ENCODE peak calls at places on chromosome 9, in four cellular contexts. L is K562, M is GM12878, E is HepG2. Y is an unnamed sample.

GRCh38 chr9:94725293-94725692 is 1.2 kb upstream of the AOPEP start:
- DNase-seq in M (no peak), E (no peak), L (no peak), Y (no peak)

GRCh38 chr9:136774416-136775045 is 10.2 kb upstream of the LCN15 start:
- DNase-seq in M (no peak), E (no peak), L (no peak), Y (no peak)

GRCh38 chr9:121613009-121613766 is 38.2 kb upstream of the DAB2IP start:
- DNase-seq in E (no peak), L (no peak), M (no peak), Y (no peak)

GRCh38 chr9:83041771-83042170 is 21.2 kb downstream of the RASEF start:
- DNase-seq in L (no peak), M (no peak), E (no peak), Y (no peak)

GRCh38 chr9:99121604-99122003 is 16.7 kb downstream of the TGFBR1 start:
- DNase-seq in E (no peak), L (no peak), M (no peak), Y (no peak)

GRCh38 chr9:38106488-38106887 is 37.5 kb upstream of the SHB start:
- DNase-seq in M (no peak), L (no peak), E (no peak), Y (no peak)

GRCh38 chr9:94588681-94589080 is 4.9 kb downstream of the FBP2 start:
- DNase-seq in L (no peak), E (no peak), M (no peak), Y (no peak)

GRCh38 chr9:79289856-79290255 is 281.9 kb upstream of the TLE4 start:
- DNase-seq in E (no peak), M (no peak), L (no peak), Y (no peak)

GRCh38 chr9:131258186-131258585 is 18.1 kb downstream of the FAM78A start:
- DNase-seq in E (no peak), M (no peak), L (peak), Y (no peak)

GRCh38 chr9:19162956-19163355 is 35.7 kb upstream of the PLIN2 start:
- DNase-seq in E (no peak), M (no peak), L (no peak), Y (no peak)
- TF ChIP-seq FOXM1 in E (no peak), M (no peak), L (no peak), Y (no peak)

GRCh38 chr9:35917261-35917660 is 8.0 kb downstream of the SPAAR start:
- DNase-seq in L (no peak), E (no peak), M (no peak), Y (no peak)
- H3K27ac ChIP-seq in L (peak), E (no peak), M (no peak), Y (no peak)

DNA sequence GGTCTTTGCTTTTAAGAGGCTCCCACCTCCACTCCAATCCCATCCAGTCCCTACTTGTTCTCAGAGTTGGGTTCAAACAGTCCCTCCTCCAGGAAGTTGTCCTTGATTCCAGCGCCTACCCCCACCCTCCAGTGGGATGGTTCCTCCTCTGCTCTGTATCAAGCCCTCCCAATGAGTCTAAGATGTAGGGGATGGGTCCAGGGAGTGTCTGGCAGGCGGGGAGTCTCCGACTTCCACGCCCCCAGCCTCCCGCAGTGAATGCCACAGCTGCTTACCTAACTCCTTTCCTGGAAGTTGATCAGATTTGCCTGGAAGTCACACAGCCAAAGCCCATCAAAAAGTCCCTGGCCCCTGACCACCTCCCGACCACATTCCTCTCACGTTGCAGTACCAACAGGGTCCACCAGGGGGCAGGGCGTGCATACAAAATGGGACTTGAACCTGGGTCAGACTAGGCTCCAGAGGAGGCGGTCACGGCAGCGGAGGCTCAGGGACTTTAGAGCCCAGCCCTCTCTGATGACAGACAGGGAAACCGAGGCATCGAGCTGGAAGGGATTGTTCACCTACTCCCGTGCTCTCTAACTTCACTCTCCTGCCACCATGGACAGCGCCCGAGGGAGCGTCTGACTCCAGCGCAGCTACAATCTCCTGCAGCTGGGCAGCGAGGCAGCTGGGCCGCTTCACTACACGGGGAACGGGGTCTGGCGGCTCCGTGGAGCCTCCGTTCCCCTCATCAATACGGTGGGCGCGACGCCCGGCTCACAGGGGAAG is 25.0 kb upstream of the TDRD7 start:
- DNase-seq in L (peak), E (peak), M (no peak), Y (peak)
- TF ChIP-seq FOXM1 in L (no peak), E (no peak), M (no peak), Y (no peak)

DNA sequence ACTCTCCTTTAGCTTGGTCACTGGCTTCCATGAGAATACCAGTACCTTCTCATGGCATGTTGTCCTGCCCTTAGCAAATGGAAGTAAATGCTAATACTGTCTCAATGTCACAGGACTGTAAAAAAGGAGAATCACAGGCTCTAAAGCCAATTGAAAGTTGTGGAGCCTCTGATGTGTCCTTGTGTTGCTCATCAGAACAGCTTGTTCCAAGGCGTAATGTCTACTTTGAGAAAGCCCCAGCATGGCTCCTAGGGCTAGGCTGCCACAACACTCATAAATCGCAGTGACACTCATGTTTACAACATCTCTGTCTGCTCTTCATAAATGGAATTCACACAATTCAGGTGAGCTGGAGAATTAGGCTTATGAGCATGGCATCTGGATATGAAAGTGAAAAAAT is 94.9 kb downstream of the ACTL7B start:
- DNase-seq in M (no peak), E (no peak), L (no peak), Y (no peak)
- H3K27ac ChIP-seq in M (no peak), E (no peak), L (no peak), Y (no peak)

DNA sequence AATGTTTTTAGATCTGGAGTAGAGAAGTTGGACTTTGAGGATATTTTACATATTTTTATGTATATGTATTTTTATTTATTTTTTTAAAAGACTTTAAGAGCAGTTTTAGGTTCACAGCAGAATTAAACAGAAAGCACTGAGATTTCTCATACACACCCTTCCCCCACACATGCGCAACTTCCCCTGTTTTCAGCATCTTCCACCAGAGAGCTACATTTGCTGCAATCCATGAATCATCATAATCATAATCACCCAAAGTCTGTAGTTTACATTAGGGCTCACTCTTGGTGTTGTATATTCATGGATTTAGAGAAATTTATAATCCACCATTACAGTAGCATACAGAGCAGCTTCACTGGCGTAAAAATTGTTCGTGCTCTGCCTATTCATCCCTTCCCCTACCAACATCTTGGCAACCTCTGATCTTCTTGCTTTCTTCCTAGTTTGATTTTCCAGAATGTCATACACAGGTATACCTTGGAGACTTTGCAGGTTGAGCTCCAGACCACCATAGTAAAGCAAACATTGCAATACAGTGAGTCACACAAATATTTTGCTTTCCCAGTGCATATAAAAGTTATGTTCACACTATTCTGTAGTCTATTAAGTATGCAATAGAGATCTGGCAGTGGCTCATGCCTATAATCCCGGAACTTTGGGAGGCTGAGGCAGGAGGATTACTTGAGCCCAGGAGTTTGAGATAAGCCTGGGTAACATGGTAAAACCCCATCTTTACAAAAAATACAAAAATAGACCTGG is 9.6 kb upstream of the CCDC171 start:
- DNase-seq in M (no peak), E (no peak), L (no peak), Y (no peak)
- TF ChIP-seq FOXM1 in M (no peak), E (no peak), L (no peak), Y (no peak)

GRCh38 chr9:504921-505821 is 290.5 kb downstream of the DOCK8 start:
- DNase-seq in M (no peak), E (no peak), L (no peak), Y (peak)
- H3K27ac ChIP-seq in M (no peak), E (no peak), L (no peak), Y (no peak)

DNA sequence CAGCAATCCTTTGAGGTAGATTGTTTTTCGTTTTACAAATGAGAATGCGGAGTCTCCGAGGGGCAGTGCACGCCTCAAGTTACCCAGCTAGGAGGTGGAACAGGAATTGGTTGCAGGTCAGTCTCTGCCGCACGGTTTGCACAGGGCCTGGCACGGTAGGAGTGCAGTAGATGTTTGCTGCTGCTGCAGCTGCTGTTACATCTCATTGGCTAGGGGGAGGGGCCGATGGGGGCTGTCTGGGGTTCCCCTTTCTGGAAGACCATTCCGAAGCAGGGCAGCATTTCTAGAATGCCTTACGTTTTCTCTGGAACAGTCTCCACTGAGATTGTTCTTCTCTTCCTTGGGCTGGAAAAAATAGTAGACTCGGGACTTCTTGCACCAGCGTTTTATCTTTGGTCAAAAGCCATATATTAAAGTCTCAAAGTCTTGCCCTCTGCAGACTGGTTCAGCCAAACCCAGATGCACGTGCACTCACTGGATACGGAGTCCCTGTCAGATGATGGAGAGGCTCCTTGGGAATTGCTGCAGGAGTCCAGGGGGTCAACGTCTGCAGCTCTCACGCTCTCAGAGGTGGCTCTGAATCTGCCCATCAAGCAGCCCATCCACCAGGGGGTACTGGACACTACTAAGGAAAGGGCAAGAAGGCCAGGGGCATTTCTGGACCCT is 1.2 kb downstream of the USP20 start:
- DNase-seq in E (no peak), M (no peak), L (peak), Y (no peak)
- TF ChIP-seq FOXM1 in E (no peak), M (no peak), L (no peak), Y (no peak)

DNA sequence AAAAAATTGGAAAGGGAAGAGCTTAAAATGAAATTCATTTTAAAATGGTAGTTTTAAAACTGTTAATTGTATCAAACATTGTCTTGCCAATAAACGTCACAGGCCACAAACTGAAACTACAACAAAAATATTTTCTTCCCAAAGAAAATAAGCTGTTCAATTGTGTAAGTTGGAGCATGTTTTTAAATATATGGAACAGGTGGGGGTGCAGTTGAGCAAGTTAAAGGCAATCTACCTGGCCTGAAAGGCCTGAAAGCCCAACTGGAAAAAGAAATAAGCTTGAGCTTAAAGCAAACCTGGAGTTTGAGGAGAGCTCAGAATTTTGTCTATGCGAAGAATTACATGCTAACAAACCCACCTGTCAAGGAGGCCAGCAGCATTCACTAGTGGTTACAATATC is 439.5 kb downstream of the ACTL7B start:
- DNase-seq in M (no peak), E (peak), L (no peak), Y (no peak)
- H3K27ac ChIP-seq in M (no peak), E (no peak), L (no peak), Y (no peak)

GRCh38 chr9:36985769-36986547 is 48.1 kb downstream of the PAX5 start:
- DNase-seq in E (no peak), L (no peak), M (no peak), Y (peak)
- TF ChIP-seq FOXM1 in E (no peak), L (no peak), M (no peak), Y (no peak)

Y was measured in SK-N-SH.